ENCODE peak calls at places on chromosomes 7 and 10, in nine cellular contexts. M is erythroblast; L is tibial artery; B is GM10248; Z is skeletal muscle cell; K is GM23248; U is kidney epithelial cell; O is hepatic stellate cell; X is stimulated activated CD8-positive, alpha-beta memory T cell treated with anti-CD3 and anti-CD28 coated beads, Interleukin-12 subunit alpha, Interleukin-12 subunit beta, amount 100 ng/mL, for 4 hours. A is an unnamed sample.

GRCh38 chr7:103934508-103934907 is 55.0 kb downstream of the RELN start:
- DNase-seq in M (no peak), L (no peak), B (no peak), Z (no peak), K (no peak), U (no peak), O (no peak), X (no peak), A (no peak)

GRCh38 chr10:43863859-43864591 is 215.3 kb upstream of the ZNF32 start:
- DNase-seq in M (no peak), L (peak; percentile 83), B (no peak), Z (no peak), K (peak; percentile 92), U (no peak), O (peak; percentile 77), X (no peak), A (no peak)

GRCh38 chr10:76150886-76151288 is 719.5 kb downstream of the LRMDA start:
- DNase-seq in M (no peak), L (no peak), B (no peak), Z (no peak), K (no peak), U (no peak), O (no peak), X (no peak), A (no peak)

GRCh38 chr10:98881789-98882188 is 353.9 kb downstream of the HPSE2 start:
- DNase-seq in M (no peak), L (no peak), B (no peak), Z (no peak), K (no peak), U (no peak), O (no peak), X (no peak), A (no peak)

GRCh38 chr7:84102213-84102612 is 92.4 kb downstream of the SEMA3A start:
- DNase-seq in M (no peak), L (no peak), B (no peak), Z (no peak), K (peak; percentile 57), U (no peak), O (no peak), X (no peak), A (no peak)

GRCh38 chr10:79381804-79382221 is 34.5 kb downstream of the PPIF start:
- DNase-seq in M (no peak), L (peak; percentile 89), B (peak; percentile 10), Z (no peak), K (peak; percentile 93), U (peak; percentile 5), O (peak; percentile 96), X (no peak), A (no peak)

GRCh38 chr10:100727808-100728207 is 17.6 kb upstream of the PAX2 start:
- DNase-seq in M (no peak), L (no peak), B (no peak), Z (no peak), K (no peak), U (no peak), O (no peak), X (no peak), A (no peak)

GRCh38 chr10:36367362-36367761 is 725.3 kb upstream of the FZD8 start:
- DNase-seq in M (no peak), L (no peak), B (no peak), Z (no peak), K (no peak), U (no peak), O (no peak), X (no peak), A (no peak)

GRCh38 chr10:101140950-101141621 is 10.0 kb downstream of the TLX1 start:
- DNase-seq in M (no peak), L (no peak), B (no peak), Z (no peak), K (no peak), U (no peak), O (no peak), X (no peak), A (no peak)

GRCh38 chr10:109992485-109992884 is 15.3 kb upstream of the ADD3 start:
- DNase-seq in M (no peak), L (no peak), B (no peak), Z (no peak), K (peak; percentile 82), U (no peak), O (peak; percentile 48), X (no peak), A (no peak)

GRCh38 chr7:138943061-138943460 is 38.1 kb downstream of the KIAA1549 start:
- DNase-seq in M (no peak), L (no peak), B (no peak), Z (no peak), K (no peak), U (no peak), O (no peak), X (no peak), A (peak; percentile 38)

GRCh38 chr7:46034056-46034768 is 113.1 kb upstream of the IGFBP3 start:
- DNase-seq in M (no peak), L (no peak), B (no peak), Z (no peak), K (peak; percentile 96), U (no peak), O (no peak), X (no peak), A (no peak)

GRCh38 chr10:29081971-29082699 is 206.7 kb upstream of the LYZL1 start:
- DNase-seq in M (no peak), L (no peak), B (no peak), Z (no peak), K (no peak), U (no peak), O (no peak), X (no peak), A (peak; percentile 23)

GRCh38 chr10:103765981-103766380 is 89.4 kb downstream of the SH3PXD2A start:
- DNase-seq in M (peak; percentile 23), L (no peak), B (no peak), Z (no peak), K (no peak), U (no peak), O (no peak), X (peak; percentile 45), A (no peak)

GRCh38 chr7:45033261-45033930 is 33.4 kb downstream of the CCM2 start:
- DNase-seq in M (no peak), L (peak; percentile 29), B (no peak), Z (no peak), K (peak; percentile 87), U (no peak), O (peak; percentile 13), X (no peak), A (no peak)

GRCh38 chr10:20916976-20917375 is 19.9 kb upstream of the NEBL start:
- DNase-seq in M (no peak), L (no peak), B (no peak), Z (no peak), K (no peak), U (no peak), O (no peak), X (no peak), A (no peak)

GRCh38 chr7:13875496-13876074 is 113.9 kb downstream of the ETV1 start:
- DNase-seq in M (peak; percentile 75), L (no peak), B (no peak), Z (no peak), K (no peak), U (no peak), O (no peak), X (no peak), A (no peak)

GRCh38 chr7:88091988-88092675 is 127.7 kb downstream of the SRI start:
- DNase-seq in M (no peak), L (no peak), B (no peak), Z (no peak), K (no peak), U (no peak), O (no peak), X (no peak), A (no peak)

GRCh38 chr10:124677291-124677690 is 66.9 kb downstream of the FAM53B start:
- DNase-seq in M (no peak), L (no peak), B (no peak), Z (no peak), K (peak; percentile 59), U (no peak), O (no peak), X (no peak), A (no peak)

GRCh38 chr7:105849122-105849855 is 27.1 kb downstream of the ATXN7L1 start:
- DNase-seq in M (no peak), L (no peak), B (no peak), Z (no peak), K (peak; percentile 27), U (peak; percentile 5), O (no peak), X (peak; percentile 56), A (no peak)

GRCh38 chr7:128794020-128794419 is 2.3 kb downstream of the CCDC136 start:
- DNase-seq in M (no peak), L (no peak), B (peak; percentile 37), Z (no peak), K (no peak), U (no peak), O (no peak), X (no peak), A (no peak)

GRCh38 chr10:130561681-130562080 is 425.5 kb downstream of the GLRX3 start:
- DNase-seq in M (no peak), L (no peak), B (no peak), Z (no peak), K (no peak), U (no peak), O (no peak), X (no peak), A (no peak)

GRCh38 chr10:3948843-3949242 is 163.8 kb upstream of the KLF6 start:
- DNase-seq in M (no peak), L (no peak), B (no peak), Z (peak; percentile 23), K (no peak), U (no peak), O (no peak), X (peak; percentile 52), A (no peak)

A was measured in hypothalamus.